ENCODE peak calls at places on chromosomes 4 and X, in four cellular contexts. I is A549, X is HepG2, L is K562. W is an unnamed sample.
A peak's percentile ranks its signal among the peaks of the same experiment; 100 is the strongest.

GRCh38 chr4:777520-778262 is 48.2 kb downstream of the CPLX1 start:
- DNase-seq in I (no peak), X (peak; percentile 74), L (no peak), W (no peak)

GRCh38 chr4:137998666-137999429 is 243.3 kb downstream of the SLC7A11 start:
- DNase-seq in I (no peak), X (no peak), L (no peak), W (no peak)

GRCh38 chr4:186002853-186003252 is 66.1 kb upstream of the TLR3 start:
- DNase-seq in I (no peak), X (no peak), L (no peak), W (peak; percentile 32)

GRCh38 chr4:88219099-88219498 is 60.7 kb upstream of the ABCG2 start:
- DNase-seq in I (peak; percentile 22), X (peak; percentile 30), L (peak; percentile 56), W (no peak)

GRCh38 chrX:48515842-48516241 is 5.8 kb upstream of the EBP start:
- DNase-seq in I (no peak), X (no peak), L (no peak), W (no peak)

GRCh38 chr4:58136611-58137010 is 1026.4 kb upstream of the IGFBP7 start:
- DNase-seq in I (no peak), X (no peak), L (no peak), W (no peak)

GRCh38 chrX:108584617-108585211 is 145.1 kb downstream of the COL4A5 start:
- DNase-seq in I (peak; percentile 1), X (no peak), L (peak; percentile 34), W (no peak)

GRCh38 chr4:86338521-86338920 is 21.3 kb downstream of the MAPK10 start:
- DNase-seq in I (no peak), X (no peak), L (no peak), W (no peak)

GRCh38 chrX:153075366-153075765 is 3.1 kb downstream of the PNMA6A start:
- DNase-seq in I (no peak), X (no peak), L (no peak), W (no peak)

GRCh38 chr4:77488882-77489281 is 116.7 kb upstream of the CXCL13 start:
- DNase-seq in I (no peak), X (no peak), L (no peak), W (no peak)

GRCh38 chr4:38230121-38230728 is 270.0 kb downstream of the PTTG2 start:
- DNase-seq in I (no peak), X (no peak), L (peak; percentile 82), W (no peak)

GRCh38 chr4:2807571-2807970 is 14.7 kb downstream of the SH3BP2 start:
- DNase-seq in I (no peak), X (no peak), L (no peak), W (no peak)

GRCh38 chr4:2808001-2808400 is 15.1 kb downstream of the SH3BP2 start:
- DNase-seq in I (no peak), X (no peak), L (no peak), W (no peak)

GRCh38 chr4:2811830-2812599 is 19.1 kb downstream of the SH3BP2 start:
- DNase-seq in I (no peak), X (peak; percentile 59), L (no peak), W (no peak)

GRCh38 chr4:2812600-2812932 is 19.7 kb downstream of the SH3BP2 start:
- DNase-seq in I (no peak), X (no peak), L (no peak), W (no peak)

DNA sequence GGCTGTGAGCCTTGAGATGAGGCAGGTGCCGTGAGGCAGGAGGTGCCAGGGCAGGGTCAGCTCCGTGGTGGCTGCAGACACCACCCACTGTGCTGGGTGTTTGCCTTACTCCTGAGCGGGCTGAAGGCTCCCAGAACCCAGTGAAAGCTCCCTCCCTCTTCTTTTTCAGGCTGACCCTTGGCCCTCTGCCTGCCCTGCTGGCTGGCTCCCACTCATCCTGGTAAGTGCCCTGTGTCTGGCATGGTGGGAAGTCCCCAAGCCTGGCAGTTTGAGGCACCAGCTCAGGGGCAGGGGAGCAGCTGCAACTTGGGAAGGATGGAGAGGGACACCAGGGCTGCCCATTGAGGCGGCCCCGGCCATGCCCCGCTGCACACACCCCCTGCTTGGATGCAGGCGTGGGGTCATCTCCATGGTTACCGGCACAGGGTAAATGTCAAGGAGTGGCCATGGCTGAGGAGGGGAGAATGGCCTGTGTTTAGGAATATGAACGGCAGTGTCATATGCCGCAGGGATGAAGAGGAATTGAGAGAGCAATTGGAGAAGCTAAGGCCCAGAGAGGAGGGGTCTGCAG is 16.8 kb downstream of the SH3BP2 start:
- DNase-seq in I (no peak), X (no peak), L (no peak), W (no peak)
- TF ChIP-seq PHF8 in I (no peak), X (no peak), L (no peak), W (no peak)

GRCh38 chrX:45859407-45859806 is 658.7 kb upstream of the DIPK2B start:
- DNase-seq in I (no peak), X (no peak), L (no peak), W (no peak)
- TF ChIP-seq PHF8 in I (no peak), X (no peak), L (no peak), W (no peak)

GRCh38 chr4:28254003-28254402 is 1393.4 kb downstream of the STIM2 start:
- DNase-seq in I (no peak), X (no peak), L (no peak), W (no peak)

GRCh38 chr4:28251831-28252230 is 1391.2 kb downstream of the STIM2 start:
- DNase-seq in I (no peak), X (no peak), L (no peak), W (no peak)

GRCh38 chr4:28259951-28260350 is 1399.3 kb downstream of the STIM2 start:
- DNase-seq in I (no peak), X (no peak), L (no peak), W (no peak)

GRCh38 chr4:28250646-28251045 is 1390.0 kb downstream of the STIM2 start:
- DNase-seq in I (no peak), X (no peak), L (no peak), W (no peak)

GRCh38 chr4:28256295-28256694 is 1395.7 kb downstream of the STIM2 start:
- DNase-seq in I (no peak), X (no peak), L (no peak), W (no peak)
- TF ChIP-seq PHF8 in I (no peak), X (no peak), L (no peak), W (no peak)

GRCh38 chr4:93201471-93201870 is 627.1 kb upstream of the ATOH1 start:
- DNase-seq in I (no peak), X (no peak), L (no peak), W (no peak)
- TF ChIP-seq PHF8 in I (no peak), X (no peak), L (no peak), W (no peak)

DNA sequence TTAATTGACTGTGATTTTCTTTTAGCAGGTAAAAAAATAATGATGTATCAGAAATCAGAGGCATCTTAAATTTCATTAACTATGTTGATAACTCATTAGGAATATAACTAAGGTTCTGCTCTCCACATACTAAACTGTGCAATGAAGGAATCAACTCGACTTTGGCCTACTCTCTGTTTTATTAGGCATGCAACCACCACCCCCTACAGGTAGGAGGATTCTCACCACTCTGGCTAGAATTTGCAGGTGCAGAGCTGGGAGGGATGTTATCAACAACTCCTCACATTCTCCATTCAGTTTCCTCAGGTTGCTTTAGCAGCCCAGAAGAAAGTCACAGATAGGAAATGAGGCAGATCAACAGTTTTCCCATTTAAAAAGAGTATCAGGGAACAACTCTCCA is 160.1 kb downstream of the COX18 start:
- DNase-seq in I (no peak), X (peak; percentile 10), L (peak; percentile 27), W (no peak)
- TF ChIP-seq PHF8 in I (no peak), X (no peak), L (no peak), W (no peak)

GRCh38 chrX:19334945-19335626 is 8.6 kb upstream of the PDHA1 start:
- DNase-seq in I (peak; percentile 39), X (peak; percentile 75), L (peak; percentile 59), W (no peak)

DNA sequence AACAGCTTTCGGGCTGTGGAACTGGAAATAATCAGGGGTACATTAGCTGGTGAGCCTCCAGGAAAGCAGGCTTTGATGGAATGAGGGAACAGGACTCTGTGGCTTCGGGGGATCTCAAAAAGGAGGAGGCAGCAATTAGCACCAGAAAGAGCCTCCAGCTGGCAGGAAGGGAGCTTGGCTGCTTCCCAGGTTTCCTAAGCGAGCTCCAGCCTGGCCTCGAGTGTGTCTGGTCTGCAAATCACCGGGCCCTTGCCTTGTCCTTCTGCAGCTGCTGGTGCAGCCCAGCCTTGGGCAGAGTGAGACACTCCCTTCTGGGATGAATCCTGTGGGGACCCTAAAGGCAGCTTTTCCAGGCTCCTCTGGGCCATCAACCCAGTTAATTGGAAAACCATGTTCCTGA is 10.7 kb upstream of the PDHA1 start:
- DNase-seq in I (no peak), X (no peak), L (no peak), W (peak; percentile 45)
- TF ChIP-seq PHF8 in I (no peak), X (no peak), L (no peak), W (no peak)

GRCh38 chrX:19121898-19122640 is at the start of gene ADGRG2:
- DNase-seq in I (peak; percentile 37), X (no peak), L (no peak), W (no peak)
- TF ChIP-seq PHF8 in I (no peak), X (no peak), L (no peak), W (no peak)

GRCh38 chr4:150038335-150039076 is 39.7 kb upstream of the DCLK2 start:
- DNase-seq in I (no peak), X (no peak), L (no peak), W (no peak)
- TF ChIP-seq PHF8 in I (no peak), X (no peak), L (no peak), W (no peak)

W was measured in H1.